ENCODE peak calls at places on chromosomes 16 and 17, in ten cellular contexts. D is right atrium auricular region; A is psoas muscle; S is sigmoid colon; R is left ventricle myocardium inferior; Z is PC-9; I is spleen; H is HCT116; E is adipocyte; N is naive thymus-derived CD4-positive, alpha-beta T cell. Q is an unnamed sample.

GRCh38 chr16:84247341-84247740 is 7.5 kb upstream of the KCNG4 start:
- DNase-seq in D (no peak), A (no peak), S (no peak), R (no peak), Z (peak; percentile 92), I (no peak), H (no peak), E (peak; percentile 47), N (no peak), Q (no peak)

GRCh38 chr17:41223821-41224220 is 2.6 kb upstream of the KRTAP9-2 start:
- DNase-seq in D (no peak), A (no peak), S (no peak), R (no peak), Z (no peak), I (no peak), H (no peak), E (peak; percentile 12), N (no peak), Q (no peak)

GRCh38 chr16:82631701-82632685 is 5.2 kb downstream of the CDH13 start:
- DNase-seq in D (no peak), A (peak; percentile 20), S (peak; percentile 29), R (no peak), Z (no peak), I (no peak), H (no peak), E (no peak), N (no peak), Q (no peak)

GRCh38 chr17:81858170-81858966 is 2.0 kb downstream of the P4HB start:
- DNase-seq in D (no peak), A (no peak), S (no peak), R (no peak), Z (no peak), I (no peak), H (no peak), E (no peak), N (no peak), Q (no peak)

GRCh38 chr17:15917439-15918027 is 27.4 kb upstream of the ADORA2B start:
- DNase-seq in D (no peak), A (no peak), S (no peak), R (no peak), Z (no peak), I (no peak), H (no peak), E (peak; percentile 12), N (no peak), Q (no peak)

GRCh38 chr17:82105882-82106696 is 8.1 kb upstream of the FASN start:
- DNase-seq in D (no peak), A (peak; percentile 47), S (peak; percentile 73), R (no peak), Z (peak; percentile 94), I (peak; percentile 91), H (peak; percentile 82), E (peak; percentile 34), N (peak; percentile 61), Q (peak; percentile 69)

GRCh38 chr16:527015-527903 is at the start of gene CAPN15:
- DNase-seq in D (peak; percentile 86), A (peak; percentile 89), S (peak; percentile 94), R (peak; percentile 87), Z (peak; percentile 73), I (peak; percentile 96), H (peak; percentile 32), E (peak; percentile 95), N (peak; percentile 91), Q (peak; percentile 95)

GRCh38 chr17:49491370-49491769 is 3.7 kb upstream of the NGFR start:
- DNase-seq in D (no peak), A (no peak), S (no peak), R (no peak), Z (no peak), I (no peak), H (no peak), E (no peak), N (no peak), Q (no peak)

GRCh38 chr16:5905935-5906334 is 808.3 kb upstream of the EEF2KMT start:
- DNase-seq in D (no peak), A (no peak), S (no peak), R (no peak), Z (no peak), I (no peak), H (no peak), E (no peak), N (no peak), Q (no peak)

GRCh38 chr17:37116802-37117201 is 168.0 kb downstream of the AATF start:
- DNase-seq in D (no peak), A (no peak), S (no peak), R (no peak), Z (no peak), I (no peak), H (no peak), E (no peak), N (no peak), Q (no peak)

GRCh38 chr16:59046335-59046734 is 312.2 kb upstream of the GOT2 start:
- DNase-seq in D (no peak), A (no peak), S (no peak), R (no peak), Z (no peak), I (no peak), H (no peak), E (no peak), N (no peak), Q (no peak)

GRCh38 chr16:17171250-17172143 is 299.3 kb downstream of the XYLT1 start:
- DNase-seq in D (no peak), A (no peak), S (no peak), R (no peak), Z (no peak), I (no peak), H (no peak), E (no peak), N (no peak), Q (no peak)

GRCh38 chr16:65473699-65474098 is 351.8 kb upstream of the CDH11 start:
- DNase-seq in D (no peak), A (no peak), S (no peak), R (no peak), Z (no peak), I (no peak), H (no peak), E (no peak), N (no peak), Q (no peak)

GRCh38 chr16:52398491-52398960 is 148.4 kb downstream of the TOX3 start:
- DNase-seq in D (no peak), A (no peak), S (no peak), R (no peak), Z (no peak), I (no peak), H (no peak), E (no peak), N (no peak), Q (no peak)

GRCh38 chr16:75197522-75198134 is 9.3 kb downstream of the CTRB2 start:
- DNase-seq in D (no peak), A (no peak), S (no peak), R (no peak), Z (no peak), I (peak; percentile 23), H (no peak), E (no peak), N (no peak), Q (no peak)

GRCh38 chr16:3444032-3444388 is 530 bp downstream of the NAA60 start:
- DNase-seq in D (no peak), A (no peak), S (no peak), R (no peak), Z (no peak), I (no peak), H (peak; percentile 39), E (peak; percentile 80), N (peak; percentile 28), Q (no peak)

GRCh38 chr17:82463881-82464566 is 5.5 kb downstream of the NARF start:
- DNase-seq in D (no peak), A (no peak), S (no peak), R (no peak), Z (no peak), I (no peak), H (no peak), E (no peak), N (no peak), Q (no peak)

DNA sequence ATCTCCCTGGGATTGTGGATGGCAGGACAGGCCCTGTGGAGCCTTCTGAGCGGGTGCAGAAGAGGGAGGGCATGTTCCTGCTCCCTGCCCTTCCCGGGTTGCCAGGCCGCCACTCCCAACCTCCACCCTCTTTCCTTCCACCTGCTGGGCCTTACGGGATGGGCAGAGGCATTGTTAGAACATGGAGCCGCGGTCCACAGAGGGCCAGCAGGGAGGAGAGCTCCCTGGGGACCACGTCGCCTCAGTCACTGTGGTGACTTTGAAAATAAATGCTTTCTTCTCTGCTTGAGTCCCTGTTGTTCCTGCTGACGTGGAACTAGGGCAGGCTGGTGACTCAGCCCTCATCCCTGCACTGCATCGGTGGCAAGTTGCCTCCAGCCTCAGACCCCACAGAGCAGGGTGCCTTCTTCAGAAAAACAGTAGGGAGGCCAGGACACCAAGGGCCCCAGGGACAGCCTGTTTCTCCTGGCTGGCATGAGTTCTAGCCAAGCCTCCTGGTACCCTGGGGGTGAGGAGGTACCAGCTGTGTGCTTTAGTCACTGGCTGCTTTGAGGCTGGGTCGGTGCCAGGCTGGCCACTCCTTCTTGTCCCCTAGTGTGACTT is 224.9 kb downstream of the SEC14L1 start:
- DNase-seq in D (peak; percentile 84), A (peak; percentile 80), S (peak; percentile 91), R (peak; percentile 64), Z (peak; percentile 52), I (peak; percentile 67), H (peak; percentile 85), E (peak; percentile 85), N (no peak), Q (peak; percentile 92)
- H3K4me1 ChIP-seq in D (peaks cover 42% of the 10 kb centered on the region), A (peaks cover 48% of the 10 kb centered on the region), S (no peaks in the 10 kb centered on the region), R (peaks cover 71% of the 10 kb centered on the region), Z (peaks cover 7% of the 10 kb centered on the region), I (peaks cover 88% of the 10 kb centered on the region), H (peaks cover 42% of the 10 kb centered on the region), E (peaks cover 42% of the 10 kb centered on the region), N (peaks cover 4% of the 10 kb centered on the region), Q (no peaks in the 10 kb centered on the region)

GRCh38 chr17:61459968-61460718 is 7.9 kb downstream of the TBX4 start:
- DNase-seq in D (no peak), A (no peak), S (peak; percentile 50), R (no peak), Z (no peak), I (no peak), H (no peak), E (no peak), N (no peak), Q (no peak)
- H3K4me3 ChIP-seq in D (no peak overlapping the region), A (no peak overlapping the region), S (no peak overlapping the region), R (no peak overlapping the region), Z (no peak overlapping the region), I (no peak overlapping the region), H (no peak overlapping the region), E (no peak overlapping the region), N (no peak overlapping the region), Q (no peak overlapping the region)

GRCh38 chr17:42673885-42674754 is 2.7 kb downstream of the PLEKHH3 start:
- DNase-seq in D (peak; percentile 71), A (peak; percentile 85), S (peak; percentile 89), R (peak; percentile 77), Z (no peak), I (no peak), H (no peak), E (peak; percentile 72), N (no peak), Q (peak; percentile 90)
- H3K27me3 ChIP-seq in D (no peaks in the 10 kb centered on the region), A (no peaks in the 10 kb centered on the region), S (no peaks in the 10 kb centered on the region), R (no peaks in the 10 kb centered on the region), Z (no peaks in the 10 kb centered on the region), I (peaks cover 67% of the 10 kb centered on the region), H (no peaks in the 10 kb centered on the region), E (no peaks in the 10 kb centered on the region), N (peaks cover 36% of the 10 kb centered on the region), Q (no peaks in the 10 kb centered on the region)

DNA sequence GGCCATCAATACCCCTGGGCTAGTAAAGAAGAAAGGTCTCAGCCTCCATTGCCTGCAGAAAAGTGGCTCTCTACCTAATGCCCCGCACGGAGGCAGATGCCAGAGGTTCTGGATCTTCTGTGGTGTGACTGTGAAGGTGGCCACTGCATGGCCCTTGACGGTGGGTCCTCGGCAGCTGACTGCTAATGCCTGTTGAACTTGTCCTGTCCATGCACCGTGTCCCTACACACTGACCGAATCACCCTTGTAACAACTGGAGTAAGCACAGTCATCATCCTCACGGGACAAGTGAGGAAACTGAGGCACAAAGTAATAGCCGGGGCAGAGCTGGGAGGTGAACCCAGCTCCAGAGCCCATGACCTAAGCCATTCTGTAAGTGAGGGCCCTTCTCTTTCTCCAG is 48.8 kb downstream of the MYH11 start:
- DNase-seq in D (no peak), A (no peak), S (peak; percentile 68), R (no peak), Z (no peak), I (peak; percentile 52), H (no peak), E (no peak), N (no peak), Q (no peak)
- H3K4me1 ChIP-seq in D (peaks cover 21% of the 10 kb centered on the region), A (peaks cover 7% of the 10 kb centered on the region), S (no peaks in the 10 kb centered on the region), R (peaks cover 31% of the 10 kb centered on the region), Z (peaks cover 6% of the 10 kb centered on the region), I (no peaks in the 10 kb centered on the region), H (no peaks in the 10 kb centered on the region), E (peaks cover 13% of the 10 kb centered on the region), N (no peaks in the 10 kb centered on the region), Q (peaks cover 8% of the 10 kb centered on the region)